ENCODE peak calls at places on chromosomes 2 and 18, in four cellular contexts. R, J, E and K are unnamed samples.

GRCh38 chr2:12712871-12713270 is 3.9 kb upstream of the TRIB2 start:
- DNase-seq in R (no peak), J (no peak), E (no peak), K (no peak)

GRCh38 chr2:124668161-124668560 is 643.1 kb downstream of the CNTNAP5 start:
- DNase-seq in R (no peak), J (no peak), E (no peak), K (no peak)

GRCh38 chr2:54568876-54569298 is 112.8 kb downstream of the SPTBN1 start:
- DNase-seq in R (peak), J (no peak), E (no peak), K (peak)

GRCh38 chr18:76620326-76620813 is 125.3 kb upstream of the ZNF516 start:
- DNase-seq in R (peak), J (no peak), E (peak), K (peak)

GRCh38 chr2:19131871-19132270 is 226.6 kb downstream of the OSR1 start:
- DNase-seq in R (no peak), J (no peak), E (no peak), K (no peak)

GRCh38 chr18:49628119-49628518 is 66.3 kb downstream of the LIPG start:
- DNase-seq in R (no peak), J (no peak), E (no peak), K (no peak)

GRCh38 chr2:97713296-97714083 is at the start of gene ZAP70:
- DNase-seq in R (peak), J (no peak), E (peak), K (no peak)

GRCh38 chr18:10559566-10560456 is 34.0 kb downstream of the NAPG start:
- DNase-seq in R (peak), J (peak), E (no peak), K (no peak)

GRCh38 chr18:61554117-61554776 is 221.0 kb downstream of the CDH20 start:
- DNase-seq in R (no peak), J (no peak), E (no peak), K (no peak)

GRCh38 chr18:75407468-75408437 is 19.8 kb downstream of the SMIM21 start:
- DNase-seq in R (no peak), J (peak), E (no peak), K (no peak)

GRCh38 chr2:100733344-100734187 is 86.4 kb upstream of the NPAS2 start:
- DNase-seq in R (no peak), J (no peak), E (no peak), K (no peak)

GRCh38 chr18:48545690-48546365 is 7.0 kb downstream of the CTIF start:
- DNase-seq in R (no peak), J (no peak), E (no peak), K (no peak)

GRCh38 chr2:20424300-20425290 is 22.3 kb upstream of the RHOB start:
- DNase-seq in R (peak), J (no peak), E (peak), K (no peak)